ENCODE peak calls at places on chromosomes 2 and 18, in five cellular contexts. A is GF-D8, X is IMR-90, Q is H54, E is occipital lobe. V is an unnamed sample.

GRCh38 chr18:49447810-49448745 is 12.4 kb downstream of the DYM start:
- DNase-seq in A (peak), X (peak), Q (no peak), E (no peak), V (peak)

GRCh38 chr2:70535573-70535972 is 18.1 kb downstream of the TGFA start:
- DNase-seq in A (no peak), X (no peak), Q (no peak), E (no peak), V (no peak)

GRCh38 chr18:76874643-76875389 is 52.5 kb downstream of the ZNF236 start:
- DNase-seq in A (no peak), X (no peak), Q (no peak), E (no peak), V (no peak)

GRCh38 chr2:224284134-224284946 is 117.6 kb downstream of the FAM124B start:
- DNase-seq in A (no peak), X (peak), Q (no peak), E (no peak), V (peak)

GRCh38 chr2:72146357-72147302 is 1.0 kb downstream of the CYP26B1 start:
- DNase-seq in A (no peak), X (no peak), Q (no peak), E (no peak), V (no peak)

GRCh38 chr2:31398881-31399280 is 15.7 kb downstream of the XDH start:
- DNase-seq in A (no peak), X (no peak), Q (no peak), E (no peak), V (no peak)

GRCh38 chr2:17800693-17801458 is 15.4 kb upstream of the MSGN1 start:
- DNase-seq in A (no peak), X (no peak), Q (no peak), E (no peak), V (no peak)

GRCh38 chr2:134193006-134193405 is 60.9 kb upstream of the MGAT5 start:
- DNase-seq in A (no peak), X (peak), Q (no peak), E (no peak), V (no peak)

GRCh38 chr2:233242231-233242917 is 9.1 kb upstream of the ATG16L1 start:
- DNase-seq in A (no peak), X (peak), Q (no peak), E (no peak), V (peak)

GRCh38 chr2:241031436-241032165 is 33.2 kb downstream of the SNED1 start:
- DNase-seq in A (no peak), X (no peak), Q (no peak), E (no peak), V (no peak)

GRCh38 chr18:38790303-38790702 is 1224.7 kb upstream of the CELF4 start:
- DNase-seq in A (no peak), X (no peak), Q (peak), E (no peak), V (no peak)

GRCh38 chr2:20212459-20212870 is 12.5 kb downstream of the SDC1 start:
- DNase-seq in A (no peak), X (peak), Q (no peak), E (no peak), V (no peak)

GRCh38 chr18:8480506-8481328 is 128.5 kb upstream of the RAB12 start:
- DNase-seq in A (no peak), X (peak), Q (peak), E (peak), V (peak)

GRCh38 chr18:7567487-7568425 is 640 bp downstream of the PTPRM start:
- DNase-seq in A (no peak), X (peak), Q (peak), E (no peak), V (no peak)

GRCh38 chr2:205461678-205462665 is 220.3 kb upstream of the NRP2 start:
- DNase-seq in A (no peak), X (peak), Q (no peak), E (no peak), V (no peak)

GRCh38 chr2:71546777-71547281 is 93.5 kb downstream of the DYSF start:
- DNase-seq in A (no peak), X (no peak), Q (no peak), E (no peak), V (no peak)

GRCh38 chr2:171522804-171523338 is 597 bp downstream of the CYBRD1 start:
- DNase-seq in A (no peak), X (no peak), Q (peak), E (no peak), V (peak)

GRCh38 chr2:199869227-199869541 is 18.2 kb upstream of the FTCDNL1 start:
- DNase-seq in A (no peak), X (no peak), Q (no peak), E (no peak), V (no peak)

GRCh38 chr2:61750624-61751023 is 103.2 kb downstream of the FAM161A start:
- DNase-seq in A (no peak), X (peak), Q (no peak), E (no peak), V (no peak)

GRCh38 chr18:12703714-12704113 is 872 bp downstream of the PSMG2 start:
- DNase-seq in A (no peak), X (peak), Q (peak), E (no peak), V (peak)

GRCh38 chr2:197179744-197180498 is 130.7 kb downstream of the ANKRD44 start:
- DNase-seq in A (no peak), X (peak), Q (peak), E (no peak), V (no peak)

GRCh38 chr18:3758531-3758930 is 308.6 kb downstream of the TGIF1 start:
- DNase-seq in A (no peak), X (peak), Q (peak), E (no peak), V (no peak)

GRCh38 chr18:59379772-59380530 is 20.9 kb upstream of the LMAN1 start:
- DNase-seq in A (no peak), X (peak), Q (no peak), E (no peak), V (no peak)

GRCh38 chr18:24801011-24801410 is 340.6 kb downstream of the HRH4 start:
- DNase-seq in A (no peak), X (peak), Q (no peak), E (no peak), V (no peak)

GRCh38 chr2:120606931-120607330 is 128.7 kb upstream of the GLI2 start:
- DNase-seq in A (no peak), X (no peak), Q (no peak), E (no peak), V (no peak)

GRCh38 chr2:106159867-106160785 is 34.0 kb downstream of the UXS1 start:
- DNase-seq in A (no peak), X (no peak), Q (no peak), E (peak), V (no peak)

GRCh38 chr2:28360742-28361293 is 31.8 kb upstream of the FOSL2 start:
- DNase-seq in A (peak), X (peak), Q (peak), E (no peak), V (no peak)

GRCh38 chr2:263774-264492 is at the start of gene SH3YL1:
- DNase-seq in A (no peak), X (no peak), Q (no peak), E (no peak), V (no peak)